ENCODE peak calls at places on chromosomes 11 and 22, in five cellular contexts. One of them, this sample, is unnamed.

GRCh38 chr22:41762980-41763779 is 37.3 kb upstream of the CCDC134 start:
- DNase-seq in pancreas: no peak
- DNase-seq in adrenal gland: no peak
- DNase-seq in osteocyte: no peak
- DNase-seq in neural progenitor cell: peak
- DNase-seq in this sample: no peak

GRCh38 chr11:56994532-56994931 is 5.8 kb downstream of the OR5AK2 start:
- DNase-seq in neural progenitor cell: no peak
- DNase-seq in osteocyte: no peak
- DNase-seq in pancreas: no peak
- DNase-seq in adrenal gland: no peak
- DNase-seq in this sample: no peak

GRCh38 chr11:120651836-120652235 is 140.3 kb downstream of the GRIK4 start:
- DNase-seq in adrenal gland: no peak
- DNase-seq in pancreas: no peak
- DNase-seq in osteocyte: no peak
- DNase-seq in neural progenitor cell: no peak
- DNase-seq in this sample: no peak

GRCh38 chr11:117623831-117624271 is 173.2 kb downstream of the DSCAML1 start:
- DNase-seq in adrenal gland: no peak
- DNase-seq in pancreas: no peak
- DNase-seq in osteocyte: no peak
- DNase-seq in neural progenitor cell: no peak
- DNase-seq in this sample: no peak

GRCh38 chr22:30998329-30998728 is 29.3 kb downstream of the TUG1 start:
- DNase-seq in pancreas: no peak
- DNase-seq in osteocyte: no peak
- DNase-seq in neural progenitor cell: no peak
- DNase-seq in adrenal gland: no peak
- DNase-seq in this sample: no peak

GRCh38 chr11:29173660-29174062 is 843.2 kb downstream of the KCNA4 start:
- DNase-seq in adrenal gland: no peak
- DNase-seq in pancreas: no peak
- DNase-seq in neural progenitor cell: no peak
- DNase-seq in osteocyte: no peak
- DNase-seq in this sample: no peak

GRCh38 chr22:46774456-46775363 is 12.3 kb downstream of the TBC1D22A start:
- DNase-seq in pancreas: no peak
- DNase-seq in osteocyte: no peak
- DNase-seq in neural progenitor cell: no peak
- DNase-seq in adrenal gland: no peak
- DNase-seq in this sample: no peak

GRCh38 chr11:70059971-70060370 is 18.1 kb upstream of the ANO1 start:
- DNase-seq in osteocyte: no peak
- DNase-seq in neural progenitor cell: no peak
- DNase-seq in adrenal gland: no peak
- DNase-seq in pancreas: no peak
- DNase-seq in this sample: no peak

GRCh38 chr11:117334896-117335295 is 7.2 kb downstream of the CEP164 start:
- DNase-seq in neural progenitor cell: no peak
- DNase-seq in osteocyte: no peak
- DNase-seq in pancreas: no peak
- DNase-seq in adrenal gland: no peak
- DNase-seq in this sample: no peak

GRCh38 chr11:78654071-78654470 is 79.4 kb upstream of the NARS2 start:
- DNase-seq in osteocyte: peak
- DNase-seq in adrenal gland: no peak
- DNase-seq in neural progenitor cell: peak
- DNase-seq in pancreas: no peak
- DNase-seq in this sample: no peak

GRCh38 chr11:103924166-103925013 is 112.0 kb upstream of the DDI1 start:
- DNase-seq in osteocyte: no peak
- DNase-seq in neural progenitor cell: no peak
- DNase-seq in adrenal gland: no peak
- DNase-seq in pancreas: no peak
- DNase-seq in this sample: no peak

GRCh38 chr22:30435674-30436126 is 10.1 kb downstream of the MTFP1 start:
- DNase-seq in neural progenitor cell: no peak
- DNase-seq in adrenal gland: no peak
- DNase-seq in pancreas: no peak
- DNase-seq in osteocyte: no peak
- DNase-seq in this sample: no peak

GRCh38 chr11:100991541-100991940 is 138.1 kb downstream of the PGR start:
- DNase-seq in adrenal gland: no peak
- DNase-seq in neural progenitor cell: no peak
- DNase-seq in pancreas: no peak
- DNase-seq in osteocyte: no peak
- DNase-seq in this sample: no peak

GRCh38 chr11:35174666-35175065 is 35.7 kb downstream of the CD44 start:
- DNase-seq in osteocyte: no peak
- DNase-seq in neural progenitor cell: no peak
- DNase-seq in adrenal gland: no peak
- DNase-seq in pancreas: no peak
- DNase-seq in this sample: no peak

GRCh38 chr22:38228326-38228872 is 26.6 kb downstream of the MAFF start:
- DNase-seq in pancreas: no peak
- DNase-seq in neural progenitor cell: no peak
- DNase-seq in adrenal gland: no peak
- DNase-seq in osteocyte: no peak
- DNase-seq in this sample: no peak

GRCh38 chr22:28034760-28035401 is 115.8 kb upstream of the PITPNB start:
- DNase-seq in pancreas: peak
- DNase-seq in adrenal gland: peak
- DNase-seq in osteocyte: peak
- DNase-seq in neural progenitor cell: no peak
- DNase-seq in this sample: no peak

GRCh38 chr11:14413307-14414072 is 54.5 kb upstream of the RRAS2 start:
- DNase-seq in pancreas: no peak
- DNase-seq in neural progenitor cell: peak
- DNase-seq in osteocyte: no peak
- DNase-seq in adrenal gland: no peak
- DNase-seq in this sample: no peak

GRCh38 chr11:17479284-17480214 is 2.9 kb upstream of the ABCC8 start:
- DNase-seq in osteocyte: no peak
- DNase-seq in neural progenitor cell: peak
- DNase-seq in adrenal gland: no peak
- DNase-seq in pancreas: peak
- DNase-seq in this sample: no peak

GRCh38 chr11:11813288-11813962 is 28.3 kb upstream of the USP47 start:
- DNase-seq in neural progenitor cell: no peak
- DNase-seq in osteocyte: no peak
- DNase-seq in pancreas: peak
- DNase-seq in adrenal gland: peak
- DNase-seq in this sample: no peak

GRCh38 chr11:10659339-10660216 is 34.0 kb downstream of the IRAG1 start:
- DNase-seq in osteocyte: no peak
- DNase-seq in pancreas: no peak
- DNase-seq in neural progenitor cell: no peak
- DNase-seq in adrenal gland: peak
- DNase-seq in this sample: no peak

GRCh38 chr11:65204646-65205601 is 23.2 kb downstream of the CAPN1 start:
- DNase-seq in neural progenitor cell: peak
- DNase-seq in adrenal gland: no peak
- DNase-seq in osteocyte: no peak
- DNase-seq in pancreas: no peak
- DNase-seq in this sample: peak

GRCh38 chr11:34263462-34264186 is 94.2 kb downstream of the ABTB2 start:
- DNase-seq in neural progenitor cell: no peak
- DNase-seq in osteocyte: no peak
- DNase-seq in pancreas: peak
- DNase-seq in adrenal gland: peak
- DNase-seq in this sample: no peak

GRCh38 chr11:61004037-61004641 is 32.7 kb downstream of the CD6 start:
- DNase-seq in osteocyte: no peak
- DNase-seq in adrenal gland: no peak
- DNase-seq in neural progenitor cell: no peak
- DNase-seq in pancreas: no peak
- DNase-seq in this sample: no peak

GRCh38 chr22:30882974-30883533 is 85.5 kb downstream of the MORC2 start:
- DNase-seq in osteocyte: no peak
- DNase-seq in neural progenitor cell: no peak
- DNase-seq in adrenal gland: no peak
- DNase-seq in pancreas: no peak
- DNase-seq in this sample: no peak

GRCh38 chr11:92550411-92550810 is 325.8 kb downstream of the FAT3 start:
- DNase-seq in osteocyte: no peak
- DNase-seq in neural progenitor cell: peak
- DNase-seq in adrenal gland: no peak
- DNase-seq in pancreas: peak
- DNase-seq in this sample: no peak

GRCh38 chr11:102802341-102802740 is 4.4 kb upstream of the MMP1 start:
- DNase-seq in osteocyte: no peak
- DNase-seq in pancreas: no peak
- DNase-seq in adrenal gland: no peak
- DNase-seq in neural progenitor cell: no peak
- DNase-seq in this sample: no peak

GRCh38 chr22:25091449-25091848 is 108.2 kb upstream of the CRYBB3 start:
- DNase-seq in adrenal gland: no peak
- DNase-seq in pancreas: no peak
- DNase-seq in osteocyte: no peak
- DNase-seq in neural progenitor cell: no peak
- DNase-seq in this sample: no peak

GRCh38 chr11:416757-417621 is 2.2 kb upstream of the SIGIRR start:
- DNase-seq in pancreas: peak
- DNase-seq in neural progenitor cell: peak
- DNase-seq in osteocyte: no peak
- DNase-seq in adrenal gland: no peak
- DNase-seq in this sample: no peak

GRCh38 chr11:64385953-64386704 is 27.2 kb downstream of the RPS6KA4 start:
- DNase-seq in neural progenitor cell: no peak
- DNase-seq in osteocyte: no peak
- DNase-seq in adrenal gland: no peak
- DNase-seq in pancreas: no peak
- DNase-seq in this sample: no peak

GRCh38 chr11:134223836-134224709 is at the start of the genes NCAPD3 and VPS26B:
- DNase-seq in osteocyte: peak
- DNase-seq in neural progenitor cell: peak
- DNase-seq in pancreas: peak
- DNase-seq in adrenal gland: peak
- DNase-seq in this sample: peak
- TF ChIP-seq CTCF in osteocyte: no peak
- TF ChIP-seq CTCF in neural progenitor cell: peak
- TF ChIP-seq CTCF in pancreas: no peak
- TF ChIP-seq CTCF in adrenal gland: no peak
- TF ChIP-seq CTCF in this sample: no peak

DNA sequence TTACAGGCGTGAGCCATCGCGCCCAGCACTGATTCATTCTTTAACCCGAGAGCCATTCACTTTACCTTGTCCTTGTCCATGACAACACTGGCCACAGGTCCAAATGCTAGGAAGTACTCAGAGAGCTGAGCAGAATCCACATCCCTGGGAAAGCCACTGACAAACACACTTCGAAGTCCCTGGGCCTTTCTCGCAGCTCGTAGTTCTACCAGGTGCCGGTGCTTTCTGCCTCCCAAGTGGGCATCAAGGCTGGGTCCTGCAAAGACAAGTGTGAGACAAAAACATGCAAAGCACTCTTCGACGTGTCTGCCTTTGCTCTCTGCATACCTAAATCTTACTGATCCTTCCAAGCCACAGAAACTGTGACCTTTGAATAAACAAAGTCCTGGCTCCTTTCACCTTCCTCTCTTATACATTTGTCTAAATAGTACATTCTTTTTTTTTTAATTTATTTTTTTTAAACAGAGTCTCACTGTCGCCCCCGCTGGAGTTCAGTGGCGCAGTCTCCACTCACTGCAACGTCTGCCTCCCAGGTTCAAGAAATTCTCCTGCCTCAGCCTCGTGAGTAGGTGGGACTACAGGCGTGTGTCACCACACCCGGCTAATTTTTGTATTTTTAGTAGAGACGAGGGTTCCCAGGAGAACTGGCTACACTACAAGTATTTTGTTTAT is 2.2 kb downstream of the TUT1 start:
- DNase-seq in pancreas: no peak
- DNase-seq in neural progenitor cell: no peak
- DNase-seq in adrenal gland: no peak
- DNase-seq in osteocyte: no peak
- DNase-seq in this sample: no peak
- TF ChIP-seq CTCF in pancreas: no peak
- TF ChIP-seq CTCF in neural progenitor cell: peak
- TF ChIP-seq CTCF in adrenal gland: no peak
- TF ChIP-seq CTCF in osteocyte: peak
- TF ChIP-seq CTCF in this sample: peak

GRCh38 chr11:68214173-68215086 is 1.3 kb upstream of the KMT5B start:
- DNase-seq in osteocyte: no peak
- DNase-seq in pancreas: peak
- DNase-seq in adrenal gland: peak
- DNase-seq in neural progenitor cell: peak
- DNase-seq in this sample: no peak
- TF ChIP-seq CTCF in osteocyte: no peak
- TF ChIP-seq CTCF in pancreas: no peak
- TF ChIP-seq CTCF in adrenal gland: no peak
- TF ChIP-seq CTCF in neural progenitor cell: no peak
- TF ChIP-seq CTCF in this sample: no peak

GRCh38 chr22:29156507-29156906 is 49.2 kb upstream of the EMID1 start:
- DNase-seq in pancreas: no peak
- DNase-seq in neural progenitor cell: peak
- DNase-seq in adrenal gland: no peak
- DNase-seq in osteocyte: no peak
- DNase-seq in this sample: no peak
- TF ChIP-seq CTCF in pancreas: no peak
- TF ChIP-seq CTCF in neural progenitor cell: peak
- TF ChIP-seq CTCF in adrenal gland: no peak
- TF ChIP-seq CTCF in osteocyte: no peak
- TF ChIP-seq CTCF in this sample: no peak